ENCODE peak calls at places on chromosomes 12 and 14, in four cellular contexts. One of them, this sample, is unnamed.

GRCh38 chr12:76766161-76766560 is 2.2 kb downstream of the ZDHHC17 start:
- DNase-seq in trophoblast cell: no peak
- DNase-seq in H1: no peak
- DNase-seq in neuronal stem cell: no peak
- DNase-seq in this sample: no peak

GRCh38 chr12:117024961-117025480 is 74.2 kb downstream of the TESC start:
- DNase-seq in trophoblast cell: no peak
- DNase-seq in H1: no peak
- DNase-seq in neuronal stem cell: no peak
- DNase-seq in this sample: no peak

GRCh38 chr14:100193417-100194357 is 34.2 kb upstream of the DEGS2 start:
- DNase-seq in H1: no peak
- DNase-seq in neuronal stem cell: peak; percentile 17
- DNase-seq in trophoblast cell: no peak
- DNase-seq in this sample: no peak

GRCh38 chr12:52235822-52236291 is 2.8 kb downstream of the KRT7 start:
- DNase-seq in H1: no peak
- DNase-seq in trophoblast cell: peak; percentile 15
- DNase-seq in neuronal stem cell: no peak
- DNase-seq in this sample: no peak

GRCh38 chr12:12228402-12228801 is 38.4 kb downstream of the LRP6 start:
- DNase-seq in trophoblast cell: no peak
- DNase-seq in neuronal stem cell: no peak
- DNase-seq in H1: no peak
- DNase-seq in this sample: no peak

GRCh38 chr12:86230516-86231146 is 25.6 kb downstream of the MGAT4C start:
- DNase-seq in trophoblast cell: no peak
- DNase-seq in neuronal stem cell: no peak
- DNase-seq in H1: no peak
- DNase-seq in this sample: peak; percentile 52

GRCh38 chr14:92108345-92109254 is 2.2 kb upstream of the ATXN3 start:
- DNase-seq in neuronal stem cell: no peak
- DNase-seq in trophoblast cell: no peak
- DNase-seq in H1: peak; percentile 59
- DNase-seq in this sample: no peak

GRCh38 chr12:54215990-54216579 is 27.3 kb upstream of the SMUG1 start:
- DNase-seq in trophoblast cell: no peak
- DNase-seq in neuronal stem cell: no peak
- DNase-seq in H1: peak; percentile 58
- DNase-seq in this sample: no peak

GRCh38 chr14:51020024-51020710 is 74.7 kb downstream of the TRIM9 start:
- DNase-seq in H1: no peak
- DNase-seq in trophoblast cell: peak; percentile 93
- DNase-seq in neuronal stem cell: no peak
- DNase-seq in this sample: peak; percentile 38

GRCh38 chr14:103634156-103634555 is 5.1 kb downstream of the KLC1 start:
- DNase-seq in trophoblast cell: no peak
- DNase-seq in H1: no peak
- DNase-seq in neuronal stem cell: no peak
- DNase-seq in this sample: no peak

GRCh38 chr12:42729532-42729895 is 140.0 kb upstream of the PRICKLE1 start:
- DNase-seq in trophoblast cell: peak; percentile 38
- DNase-seq in neuronal stem cell: no peak
- DNase-seq in H1: no peak
- DNase-seq in this sample: peak; percentile 23

GRCh38 chr12:47775100-47775911 is 2.3 kb downstream of the SLC48A1 start:
- DNase-seq in trophoblast cell: no peak
- DNase-seq in neuronal stem cell: no peak
- DNase-seq in H1: no peak
- DNase-seq in this sample: peak; percentile 44

GRCh38 chr14:24085215-24085614 is 8.9 kb upstream of the PCK2 start:
- DNase-seq in H1: no peak
- DNase-seq in trophoblast cell: no peak
- DNase-seq in neuronal stem cell: no peak
- DNase-seq in this sample: no peak

GRCh38 chr12:121061831-121062230 is 22.8 kb upstream of the OASL start:
- DNase-seq in trophoblast cell: peak; percentile 46
- DNase-seq in neuronal stem cell: no peak
- DNase-seq in H1: no peak
- DNase-seq in this sample: peak; percentile 6

GRCh38 chr12:752673-753400 is 458 bp downstream of the WNK1 start:
- DNase-seq in H1: peak; percentile 71
- DNase-seq in neuronal stem cell: no peak
- DNase-seq in trophoblast cell: peak; percentile 69
- DNase-seq in this sample: peak; percentile 71

GRCh38 chr14:77014004-77014604 is 14.4 kb downstream of the IRF2BPL start:
- DNase-seq in H1: no peak
- DNase-seq in neuronal stem cell: no peak
- DNase-seq in trophoblast cell: peak; percentile 80
- DNase-seq in this sample: no peak

GRCh38 chr12:109010259-109010658 is 10.6 kb downstream of the SVOP start:
- DNase-seq in neuronal stem cell: no peak
- DNase-seq in H1: no peak
- DNase-seq in trophoblast cell: no peak
- DNase-seq in this sample: no peak

GRCh38 chr12:2919249-2919648 is 28.6 kb downstream of the TULP3 start:
- DNase-seq in neuronal stem cell: no peak
- DNase-seq in trophoblast cell: no peak
- DNase-seq in H1: no peak
- DNase-seq in this sample: no peak

GRCh38 chr12:57027805-57028153 is 11.4 kb upstream of the TAC3 start:
- DNase-seq in neuronal stem cell: no peak
- DNase-seq in trophoblast cell: no peak
- DNase-seq in H1: no peak
- DNase-seq in this sample: no peak

GRCh38 chr12:82479511-82479910 is 121.2 kb downstream of the METTL25 start:
- DNase-seq in trophoblast cell: no peak
- DNase-seq in neuronal stem cell: peak; percentile 8
- DNase-seq in H1: no peak
- DNase-seq in this sample: peak; percentile 17
- H2BK12ac ChIP-seq in trophoblast cell: no peak overlapping the region
- H2BK12ac ChIP-seq in neuronal stem cell: no peak overlapping the region
- H2BK12ac ChIP-seq in H1: no peak overlapping the region
- H2BK12ac ChIP-seq in this sample: no peak overlapping the region

GRCh38 chr14:38256358-38256840 is 506 bp upstream of the CLEC14A start:
- DNase-seq in neuronal stem cell: no peak
- DNase-seq in H1: no peak
- DNase-seq in trophoblast cell: no peak
- DNase-seq in this sample: peak; percentile 86
- H3K18ac ChIP-seq in neuronal stem cell: peak overlapping the region; percentile 80
- H3K18ac ChIP-seq in H1: no peak overlapping the region
- H3K18ac ChIP-seq in trophoblast cell: no peak overlapping the region
- H3K18ac ChIP-seq in this sample: no peak overlapping the region

GRCh38 chr12:114478891-114479290 is 72.9 kb upstream of the TBX5 start:
- DNase-seq in neuronal stem cell: no peak
- DNase-seq in H1: no peak
- DNase-seq in trophoblast cell: no peak
- DNase-seq in this sample: no peak

GRCh38 chr12:114476159-114476558 is 70.2 kb upstream of the TBX5 start:
- DNase-seq in H1: no peak
- DNase-seq in neuronal stem cell: no peak
- DNase-seq in trophoblast cell: peak; percentile 29
- DNase-seq in this sample: no peak

GRCh38 chr12:114481200-114481535 is 75.2 kb upstream of the TBX5 start:
- DNase-seq in neuronal stem cell: no peak
- DNase-seq in H1: no peak
- DNase-seq in trophoblast cell: no peak
- DNase-seq in this sample: no peak

GRCh38 chr12:114480309-114481199 is 74.6 kb upstream of the TBX5 start:
- DNase-seq in neuronal stem cell: no peak
- DNase-seq in H1: peak; percentile 52
- DNase-seq in trophoblast cell: peak; percentile 13
- DNase-seq in this sample: peak; percentile 22

GRCh38 chr12:114479831-114480230 is 73.9 kb upstream of the TBX5 start:
- DNase-seq in trophoblast cell: no peak
- DNase-seq in neuronal stem cell: no peak
- DNase-seq in H1: peak; percentile 73
- DNase-seq in this sample: no peak
- H3K4me3 ChIP-seq in trophoblast cell: no peak overlapping the region
- H3K4me3 ChIP-seq in neuronal stem cell: no peak overlapping the region
- H3K4me3 ChIP-seq in H1: peak overlapping the region; percentile 62
- H3K4me3 ChIP-seq in this sample: no peak overlapping the region

GRCh38 chr12:46380397-46380796 is 7.8 kb upstream of the SLC38A2 start:
- DNase-seq in neuronal stem cell: no peak
- DNase-seq in trophoblast cell: no peak
- DNase-seq in H1: no peak
- DNase-seq in this sample: no peak

GRCh38 chr12:46380881-46381280 is 8.3 kb upstream of the SLC38A2 start:
- DNase-seq in H1: no peak
- DNase-seq in neuronal stem cell: no peak
- DNase-seq in trophoblast cell: no peak
- DNase-seq in this sample: no peak

GRCh38 chr12:46382974-46383653 is 10.5 kb upstream of the SLC38A2 start:
- DNase-seq in H1: peak; percentile 93
- DNase-seq in neuronal stem cell: peak; percentile 87
- DNase-seq in trophoblast cell: peak; percentile 97
- DNase-seq in this sample: peak; percentile 98

GRCh38 chr12:46383654-46384450 is 11.3 kb upstream of the SLC38A2 start:
- DNase-seq in neuronal stem cell: peak; percentile 21
- DNase-seq in H1: no peak
- DNase-seq in trophoblast cell: peak; percentile 78
- DNase-seq in this sample: peak; percentile 95

DNA sequence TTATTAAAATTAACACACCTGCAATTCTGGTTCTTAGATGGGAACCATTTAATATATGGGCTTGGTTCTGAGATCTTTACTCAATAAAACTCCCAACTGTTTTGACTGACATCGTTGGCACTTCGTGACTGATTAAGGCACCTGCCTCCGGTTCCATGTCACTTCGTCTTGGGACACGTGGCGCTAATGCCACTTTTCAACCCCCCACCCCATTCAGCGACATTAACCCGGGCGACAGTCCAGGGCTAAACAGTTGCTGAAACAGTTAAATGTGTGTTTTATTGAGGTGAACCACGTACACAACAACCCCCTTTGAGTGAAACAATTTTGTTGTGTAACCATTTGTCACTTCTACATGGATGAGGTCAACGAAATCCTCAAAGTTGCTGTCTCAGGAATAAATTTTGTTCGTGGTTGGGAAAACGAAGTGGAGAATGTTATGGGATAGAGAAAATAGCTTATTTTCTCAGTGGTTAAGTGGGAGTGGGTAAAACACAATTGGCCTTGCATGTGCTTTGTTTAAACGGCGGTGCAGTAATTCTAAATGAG is 9.9 kb upstream of the SLC38A2 start:
- DNase-seq in H1: no peak
- DNase-seq in trophoblast cell: peak; percentile 23
- DNase-seq in neuronal stem cell: no peak
- DNase-seq in this sample: peak; percentile 66
- H2BK12ac ChIP-seq in H1: peak overlapping the region; percentile 91
- H2BK12ac ChIP-seq in trophoblast cell: peak overlapping the region; percentile 88
- H2BK12ac ChIP-seq in neuronal stem cell: no peak overlapping the region
- H2BK12ac ChIP-seq in this sample: peak overlapping the region; percentile 92

GRCh38 chr12:64008596-64008995 is 164.1 kb downstream of the SRGAP1 start:
- DNase-seq in trophoblast cell: no peak
- DNase-seq in H1: no peak
- DNase-seq in neuronal stem cell: no peak
- DNase-seq in this sample: no peak

GRCh38 chr12:64009321-64010068 is 165.0 kb downstream of the SRGAP1 start:
- DNase-seq in H1: no peak
- DNase-seq in trophoblast cell: no peak
- DNase-seq in neuronal stem cell: no peak
- DNase-seq in this sample: peak; percentile 31

GRCh38 chr12:64007853-64008252 is 163.4 kb downstream of the SRGAP1 start:
- DNase-seq in neuronal stem cell: no peak
- DNase-seq in trophoblast cell: peak; percentile 63
- DNase-seq in H1: no peak
- DNase-seq in this sample: no peak

GRCh38 chr12:64004639-64005038 is 160.1 kb downstream of the SRGAP1 start:
- DNase-seq in trophoblast cell: peak; percentile 73
- DNase-seq in H1: no peak
- DNase-seq in neuronal stem cell: no peak
- DNase-seq in this sample: peak; percentile 28

GRCh38 chr12:64006211-64006610 is 161.7 kb downstream of the SRGAP1 start:
- DNase-seq in neuronal stem cell: no peak
- DNase-seq in trophoblast cell: peak; percentile 96
- DNase-seq in H1: no peak
- DNase-seq in this sample: peak; percentile 84
- H3K18ac ChIP-seq in neuronal stem cell: no peak overlapping the region
- H3K18ac ChIP-seq in trophoblast cell: no peak overlapping the region
- H3K18ac ChIP-seq in H1: no peak overlapping the region
- H3K18ac ChIP-seq in this sample: no peak overlapping the region

DNA sequence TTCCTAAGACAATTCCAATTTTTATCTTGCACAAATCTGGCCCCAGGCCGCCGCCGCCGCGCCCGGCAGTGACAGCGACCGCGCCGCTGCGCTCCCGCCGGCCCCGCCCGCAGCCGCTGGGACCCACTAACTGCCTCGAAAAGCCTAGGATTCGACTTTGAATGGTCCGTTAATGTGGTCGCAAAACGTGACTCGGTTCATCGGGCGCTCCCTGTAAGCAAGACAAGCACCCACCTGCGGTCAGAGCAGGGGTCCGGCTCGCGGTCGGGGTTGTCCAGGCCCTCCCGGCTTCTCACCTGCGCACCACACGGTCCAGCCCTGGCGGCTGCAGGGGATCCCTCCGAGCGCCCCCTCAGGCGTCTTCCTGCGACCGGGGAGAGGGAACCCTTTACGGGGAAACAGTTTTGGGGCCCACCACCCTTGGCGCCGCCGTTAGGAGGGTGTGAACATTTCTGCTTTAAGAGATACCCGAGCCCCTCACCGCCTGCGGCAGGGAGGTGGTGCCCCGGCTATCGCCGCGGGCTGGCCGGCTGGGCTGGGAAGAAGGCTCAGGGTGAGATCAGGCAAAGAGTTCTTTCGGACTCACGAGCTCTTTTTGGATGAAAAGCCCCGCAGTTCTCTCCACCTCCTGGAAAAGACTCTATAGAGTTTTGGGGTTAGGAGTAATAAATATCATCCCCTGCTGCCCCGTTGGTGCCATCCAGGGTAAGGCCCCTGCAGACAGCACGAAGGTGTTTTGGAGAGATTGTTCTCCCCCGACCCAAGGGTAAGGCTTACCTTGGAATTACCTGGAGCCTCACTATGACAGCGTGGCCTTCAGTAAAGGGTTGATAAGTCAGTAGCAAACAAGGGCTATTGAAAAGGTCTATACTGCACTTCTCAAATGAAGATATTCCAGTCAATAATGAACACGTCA is 13.6 kb upstream of the FOXJ2 start:
- DNase-seq in H1: peak; percentile 87
- DNase-seq in neuronal stem cell: peak; percentile 41
- DNase-seq in trophoblast cell: peak; percentile 89
- DNase-seq in this sample: peak; percentile 15
- H3K4me3 ChIP-seq in H1: peak overlapping the region; percentile 46
- H3K4me3 ChIP-seq in neuronal stem cell: peak overlapping the region; percentile 51
- H3K4me3 ChIP-seq in trophoblast cell: peak overlapping the region; percentile 55
- H3K4me3 ChIP-seq in this sample: peak overlapping the region; percentile 72

GRCh38 chr12:104971276-104971675 is 13.2 kb upstream of the SLC41A2 start:
- DNase-seq in H1: no peak
- DNase-seq in trophoblast cell: no peak
- DNase-seq in neuronal stem cell: no peak
- DNase-seq in this sample: no peak
- H2BK12ac ChIP-seq in H1: no peak overlapping the region
- H2BK12ac ChIP-seq in trophoblast cell: no peak overlapping the region
- H2BK12ac ChIP-seq in neuronal stem cell: no peak overlapping the region
- H2BK12ac ChIP-seq in this sample: no peak overlapping the region